ENCODE peak calls at places on chromosomes 7 and 10, in five cellular contexts. One of them, this sample, is unnamed.

GRCh38 chr10:83680470-83680891 is 458.8 kb upstream of the GHITM start:
- DNase-seq in IMR-90: no peak
- DNase-seq in neuronal stem cell: no peak
- DNase-seq in H1: no peak
- DNase-seq in trophoblast cell: no peak
- DNase-seq in this sample: no peak

GRCh38 chr7:53245721-53246120 is 210.3 kb downstream of the POM121L12 start:
- DNase-seq in IMR-90: no peak
- DNase-seq in neuronal stem cell: no peak
- DNase-seq in H1: no peak
- DNase-seq in trophoblast cell: no peak
- DNase-seq in this sample: no peak

GRCh38 chr7:150330211-150330885 is 7.0 kb upstream of the ACTR3C start:
- DNase-seq in IMR-90: no peak
- DNase-seq in neuronal stem cell: no peak
- DNase-seq in H1: no peak
- DNase-seq in trophoblast cell: no peak
- DNase-seq in this sample: no peak

GRCh38 chr10:133565441-133566294 is at the start of gene SYCE1:
- DNase-seq in IMR-90: no peak
- DNase-seq in neuronal stem cell: no peak
- DNase-seq in H1: no peak
- DNase-seq in trophoblast cell: no peak
- DNase-seq in this sample: no peak

GRCh38 chr7:31062746-31063435 is 10.8 kb downstream of the ADCYAP1R1 start:
- DNase-seq in IMR-90: no peak
- DNase-seq in neuronal stem cell: no peak
- DNase-seq in H1: no peak
- DNase-seq in trophoblast cell: no peak
- DNase-seq in this sample: no peak

GRCh38 chr7:139860090-139860773 is 31.2 kb downstream of the TBXAS1 start:
- DNase-seq in IMR-90: no peak
- DNase-seq in neuronal stem cell: no peak
- DNase-seq in H1: peak
- DNase-seq in trophoblast cell: peak
- DNase-seq in this sample: no peak

GRCh38 chr10:93463723-93464511 is 18.2 kb downstream of the MYOF start:
- DNase-seq in IMR-90: peak
- DNase-seq in neuronal stem cell: no peak
- DNase-seq in H1: no peak
- DNase-seq in trophoblast cell: peak
- DNase-seq in this sample: no peak

GRCh38 chr10:132521466-132522102 is 16.0 kb upstream of the INPP5A start:
- DNase-seq in IMR-90: no peak
- DNase-seq in neuronal stem cell: no peak
- DNase-seq in H1: no peak
- DNase-seq in trophoblast cell: no peak
- DNase-seq in this sample: no peak

GRCh38 chr10:93462881-93463280 is 19.3 kb downstream of the MYOF start:
- DNase-seq in IMR-90: peak
- DNase-seq in neuronal stem cell: no peak
- DNase-seq in H1: no peak
- DNase-seq in trophoblast cell: peak
- DNase-seq in this sample: no peak

GRCh38 chr7:128902761-128903585 is 7.5 kb downstream of the KCP start:
- DNase-seq in IMR-90: peak
- DNase-seq in neuronal stem cell: no peak
- DNase-seq in H1: peak
- DNase-seq in trophoblast cell: no peak
- DNase-seq in this sample: peak

GRCh38 chr7:29139191-29139590 is 7.1 kb downstream of the CPVL start:
- DNase-seq in IMR-90: no peak
- DNase-seq in neuronal stem cell: no peak
- DNase-seq in H1: no peak
- DNase-seq in trophoblast cell: peak
- DNase-seq in this sample: no peak

GRCh38 chr7:111529507-111530355 is 32.6 kb downstream of the IMMP2L start:
- DNase-seq in IMR-90: peak
- DNase-seq in neuronal stem cell: no peak
- DNase-seq in H1: no peak
- DNase-seq in trophoblast cell: no peak
- DNase-seq in this sample: no peak

GRCh38 chr7:74518654-74519053 is 64.9 kb downstream of the GTF2IRD1 start:
- DNase-seq in IMR-90: no peak
- DNase-seq in neuronal stem cell: no peak
- DNase-seq in H1: no peak
- DNase-seq in trophoblast cell: no peak
- DNase-seq in this sample: no peak

GRCh38 chr10:89404082-89404481 is 10.3 kb upstream of the IFIT5 start:
- DNase-seq in IMR-90: peak
- DNase-seq in neuronal stem cell: no peak
- DNase-seq in H1: peak
- DNase-seq in trophoblast cell: no peak
- DNase-seq in this sample: no peak

GRCh38 chr10:93261961-93262610 is 188.4 kb downstream of the CYP26A1 start:
- DNase-seq in IMR-90: peak
- DNase-seq in neuronal stem cell: no peak
- DNase-seq in H1: no peak
- DNase-seq in trophoblast cell: no peak
- DNase-seq in this sample: no peak

GRCh38 chr7:92765725-92766124 is 70.6 kb downstream of the CDK6 start:
- DNase-seq in IMR-90: peak
- DNase-seq in neuronal stem cell: no peak
- DNase-seq in H1: no peak
- DNase-seq in trophoblast cell: peak
- DNase-seq in this sample: no peak

GRCh38 chr10:95408931-95409873 is 118.4 kb upstream of the PDLIM1 start:
- DNase-seq in IMR-90: no peak
- DNase-seq in neuronal stem cell: no peak
- DNase-seq in H1: no peak
- DNase-seq in trophoblast cell: peak
- DNase-seq in this sample: no peak

GRCh38 chr10:72353028-72353962 is 1.4 kb downstream of the DNAJB12 start:
- DNase-seq in IMR-90: peak
- DNase-seq in neuronal stem cell: no peak
- DNase-seq in H1: no peak
- DNase-seq in trophoblast cell: peak
- DNase-seq in this sample: no peak

GRCh38 chr10:124743188-124744046 is 761 bp downstream of the FAM53B start:
- DNase-seq in IMR-90: no peak
- DNase-seq in neuronal stem cell: peak
- DNase-seq in H1: peak
- DNase-seq in trophoblast cell: peak
- DNase-seq in this sample: no peak

GRCh38 chr10:14588084-14588937 is 186.4 kb downstream of the FAM107B start:
- DNase-seq in IMR-90: peak
- DNase-seq in neuronal stem cell: no peak
- DNase-seq in H1: no peak
- DNase-seq in trophoblast cell: peak
- DNase-seq in this sample: peak

GRCh38 chr7:157930926-157931466 is 594.2 kb downstream of the DNAJB6 start:
- DNase-seq in IMR-90: no peak
- DNase-seq in neuronal stem cell: no peak
- DNase-seq in H1: no peak
- DNase-seq in trophoblast cell: no peak
- DNase-seq in this sample: no peak

GRCh38 chr7:13910805-13911551 is 78.5 kb downstream of the ETV1 start:
- DNase-seq in IMR-90: no peak
- DNase-seq in neuronal stem cell: no peak
- DNase-seq in H1: no peak
- DNase-seq in trophoblast cell: no peak
- DNase-seq in this sample: no peak

GRCh38 chr10:78804356-78805032 is 264.3 kb upstream of the ZMIZ1 start:
- DNase-seq in IMR-90: no peak
- DNase-seq in neuronal stem cell: no peak
- DNase-seq in H1: no peak
- DNase-seq in trophoblast cell: no peak
- DNase-seq in this sample: no peak

GRCh38 chr7:155620497-155620896 is 24.0 kb upstream of the RBM33 start:
- DNase-seq in IMR-90: no peak
- DNase-seq in neuronal stem cell: no peak
- DNase-seq in H1: no peak
- DNase-seq in trophoblast cell: no peak
- DNase-seq in this sample: no peak

GRCh38 chr10:80136134-80136571 is 3.6 kb downstream of the PLAC9 start:
- DNase-seq in IMR-90: peak
- DNase-seq in neuronal stem cell: no peak
- DNase-seq in H1: no peak
- DNase-seq in trophoblast cell: no peak
- DNase-seq in this sample: no peak

DNA sequence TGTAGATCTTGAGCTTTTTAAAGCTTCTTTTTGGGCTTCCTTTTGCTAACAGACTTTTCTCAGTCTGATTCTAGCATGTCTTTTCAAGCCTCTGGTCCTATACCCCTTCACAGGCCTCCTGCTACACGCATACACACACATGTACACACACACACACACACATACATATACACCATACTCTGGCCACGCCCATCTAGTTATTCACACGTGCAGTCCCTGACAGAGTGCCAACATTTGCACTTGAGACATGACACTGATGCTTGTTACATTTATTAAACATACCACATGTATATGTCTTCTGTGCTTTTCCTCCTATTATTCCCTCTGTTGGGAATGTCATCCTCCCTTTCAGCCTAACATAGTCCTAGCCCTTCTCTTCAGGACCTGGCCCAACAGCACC is 222.2 kb downstream of the ARHGAP12 start:
- DNase-seq in IMR-90: no peak
- DNase-seq in neuronal stem cell: no peak
- DNase-seq in H1: no peak
- DNase-seq in trophoblast cell: no peak
- DNase-seq in this sample: no peak
- H4K91ac ChIP-seq in IMR-90: peak
- H4K91ac ChIP-seq in neuronal stem cell: no peak
- H4K91ac ChIP-seq in H1: peak
- H4K91ac ChIP-seq in trophoblast cell: no peak
- H4K91ac ChIP-seq in this sample: no peak

GRCh38 chr10:30189254-30189583 is 129.8 kb upstream of the JCAD start:
- DNase-seq in IMR-90: no peak
- DNase-seq in neuronal stem cell: no peak
- DNase-seq in H1: no peak
- DNase-seq in trophoblast cell: no peak
- DNase-seq in this sample: no peak
- H4K91ac ChIP-seq in IMR-90: peak
- H4K91ac ChIP-seq in neuronal stem cell: no peak
- H4K91ac ChIP-seq in H1: no peak
- H4K91ac ChIP-seq in trophoblast cell: no peak
- H4K91ac ChIP-seq in this sample: no peak

GRCh38 chr10:12835709-12836108 is 165.8 kb downstream of the CCDC3 start:
- DNase-seq in IMR-90: peak
- DNase-seq in neuronal stem cell: no peak
- DNase-seq in H1: no peak
- DNase-seq in trophoblast cell: no peak
- DNase-seq in this sample: no peak
- H4K91ac ChIP-seq in IMR-90: no peak
- H4K91ac ChIP-seq in neuronal stem cell: no peak
- H4K91ac ChIP-seq in H1: no peak
- H4K91ac ChIP-seq in trophoblast cell: no peak
- H4K91ac ChIP-seq in this sample: no peak

DNA sequence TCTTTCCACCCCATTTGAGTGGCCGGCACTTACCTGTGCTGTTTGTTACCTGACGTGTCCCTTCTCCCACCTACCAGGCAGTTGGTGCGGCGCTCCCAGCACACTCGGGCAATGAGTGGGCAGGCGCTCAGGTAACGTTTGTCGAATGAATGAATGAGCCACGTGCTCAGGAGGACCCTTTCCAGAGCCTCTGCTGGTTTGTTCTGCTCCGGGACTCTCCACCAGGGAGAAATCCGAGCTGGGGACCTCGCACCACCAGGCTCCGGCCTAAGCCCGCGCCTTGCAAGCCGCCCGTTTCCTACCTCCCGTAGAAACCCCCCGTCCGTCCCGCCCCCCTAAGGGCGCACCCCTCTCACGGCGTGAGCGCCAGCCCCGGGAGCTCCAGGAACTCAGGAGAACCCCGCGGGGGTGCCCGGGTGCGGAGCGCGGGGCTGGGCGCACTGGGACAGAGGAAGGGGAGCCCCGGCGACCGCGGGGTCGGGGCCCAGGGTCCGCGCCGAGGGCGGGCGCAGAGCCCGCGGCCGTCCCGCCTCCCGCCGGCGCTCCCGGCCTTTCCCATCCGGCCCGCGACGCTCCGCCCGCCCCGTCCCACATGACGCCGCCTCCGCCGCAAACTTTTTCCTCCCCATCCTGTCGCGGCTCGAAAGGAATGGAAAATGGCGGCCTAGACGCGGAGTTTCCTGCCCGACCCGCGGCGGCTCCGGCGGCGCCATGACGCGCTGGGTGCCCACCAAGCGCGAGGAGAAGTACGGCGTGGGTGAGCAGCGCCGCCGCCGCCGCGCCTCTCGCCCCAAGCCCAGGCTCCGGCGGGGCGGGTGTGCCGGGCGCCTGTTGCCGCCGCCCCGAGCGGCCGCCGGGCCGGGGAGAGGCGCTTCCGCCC is at the start of gene DOCK1:
- DNase-seq in IMR-90: peak
- DNase-seq in neuronal stem cell: peak
- DNase-seq in H1: peak
- DNase-seq in trophoblast cell: peak
- DNase-seq in this sample: peak
- H4K91ac ChIP-seq in IMR-90: peak
- H4K91ac ChIP-seq in neuronal stem cell: no peak
- H4K91ac ChIP-seq in H1: peak
- H4K91ac ChIP-seq in trophoblast cell: peak
- H4K91ac ChIP-seq in this sample: no peak

GRCh38 chr7:106284516-106285050 is at the start of gene NAMPT:
- DNase-seq in IMR-90: no peak
- DNase-seq in neuronal stem cell: no peak
- DNase-seq in H1: peak
- DNase-seq in trophoblast cell: no peak
- DNase-seq in this sample: peak
- H4K91ac ChIP-seq in IMR-90: peak
- H4K91ac ChIP-seq in neuronal stem cell: no peak
- H4K91ac ChIP-seq in H1: peak
- H4K91ac ChIP-seq in trophoblast cell: peak
- H4K91ac ChIP-seq in this sample: no peak

GRCh38 chr10:69568472-69569143 is 4.6 kb downstream of the NEUROG3 start:
- DNase-seq in IMR-90: no peak
- DNase-seq in neuronal stem cell: no peak
- DNase-seq in H1: no peak
- DNase-seq in trophoblast cell: no peak
- DNase-seq in this sample: peak
- H4K91ac ChIP-seq in IMR-90: no peak
- H4K91ac ChIP-seq in neuronal stem cell: no peak
- H4K91ac ChIP-seq in H1: peak
- H4K91ac ChIP-seq in trophoblast cell: no peak
- H4K91ac ChIP-seq in this sample: no peak

DNA sequence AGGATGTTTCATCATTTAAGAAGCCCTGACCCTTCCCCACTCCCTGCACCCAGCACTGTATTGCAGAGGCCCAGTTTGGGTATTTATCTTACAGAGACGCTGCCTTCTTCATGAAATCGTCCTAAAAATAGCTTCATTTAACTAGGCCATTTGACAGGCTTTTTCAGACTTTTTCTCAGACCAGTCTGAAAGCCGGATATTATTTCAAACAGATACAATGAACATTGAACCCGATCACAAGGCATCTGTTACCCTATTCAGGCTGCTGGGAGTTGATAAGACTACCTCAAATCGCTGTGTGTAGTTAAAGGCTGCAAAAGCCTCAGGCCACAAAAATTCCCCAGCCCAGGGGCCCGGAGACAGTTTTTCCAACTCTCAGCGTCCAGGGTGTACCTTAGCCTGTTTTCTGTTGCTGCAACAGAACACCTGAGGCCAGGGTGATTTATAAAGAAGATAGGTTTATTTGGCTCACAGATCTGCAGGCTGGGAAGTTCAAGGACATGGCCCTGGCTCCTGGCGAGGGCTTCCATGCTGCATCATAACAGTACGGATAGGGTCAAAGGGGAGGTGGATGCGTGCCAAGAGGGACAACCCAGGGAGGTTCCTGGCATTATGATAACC is 130.7 kb upstream of the SH2B2 start:
- DNase-seq in IMR-90: no peak
- DNase-seq in neuronal stem cell: no peak
- DNase-seq in H1: no peak
- DNase-seq in trophoblast cell: peak
- DNase-seq in this sample: no peak
- H4K91ac ChIP-seq in IMR-90: no peak
- H4K91ac ChIP-seq in neuronal stem cell: no peak
- H4K91ac ChIP-seq in H1: no peak
- H4K91ac ChIP-seq in trophoblast cell: no peak
- H4K91ac ChIP-seq in this sample: no peak